ENCODE peak calls at places on chromosomes 7 and 10, in ten cellular contexts. I is pancreas; L is AG09309; K is fibroblast of the aortic adventitia; V is GM06990; F is CD8-positive, alpha-beta memory T cell; X is GM23248; P is tibial nerve; S is choroid plexus epithelial cell; D is body of pancreas. M is an unnamed sample.

GRCh38 chr7:31494421-31494820 is 19.5 kb upstream of the ITPRID1 start:
- DNase-seq in I (no peak), L (no peak), K (no peak), V (no peak), F (no peak), X (no peak), P (no peak), S (no peak), D (no peak), M (no peak)

GRCh38 chr7:5403442-5403841 is 20.2 kb downstream of the TNRC18 start:
- DNase-seq in I (no peak), L (no peak), K (no peak), V (no peak), F (no peak), X (no peak), P (no peak), S (no peak), D (no peak), M (no peak)

GRCh38 chr10:22992075-22992474 is 64.2 kb downstream of the ARMC3 start:
- DNase-seq in I (no peak), L (no peak), K (no peak), V (peak), F (no peak), X (no peak), P (no peak), S (no peak), D (no peak), M (no peak)

GRCh38 chr10:93235686-93236085 is 162.0 kb downstream of the CYP26A1 start:
- DNase-seq in I (no peak), L (peak), K (peak), V (no peak), F (no peak), X (peak), P (no peak), S (peak), D (no peak), M (peak)

GRCh38 chr7:71817931-71818330 is 594.2 kb downstream of the CALN1 start:
- DNase-seq in I (no peak), L (no peak), K (no peak), V (no peak), F (no peak), X (no peak), P (no peak), S (no peak), D (no peak), M (no peak)

GRCh38 chr7:114910787-114911186 is 11.1 kb upstream of the MDFIC start:
- DNase-seq in I (no peak), L (no peak), K (no peak), V (no peak), F (no peak), X (peak), P (no peak), S (peak), D (no peak), M (no peak)

GRCh38 chr7:90298145-90299038 is 22.7 kb downstream of the FAM237B start:
- DNase-seq in I (no peak), L (peak), K (peak), V (no peak), F (no peak), X (peak), P (no peak), S (peak), D (peak), M (peak)

GRCh38 chr7:816751-817671 is 15.3 kb upstream of the SUN1 start:
- DNase-seq in I (peak), L (no peak), K (no peak), V (peak), F (peak), X (peak), P (no peak), S (no peak), D (no peak), M (no peak)

GRCh38 chr7:13990984-13991790 is 1.7 kb upstream of the ETV1 start:
- DNase-seq in I (peak), L (peak), K (peak), V (peak), F (peak), X (peak), P (peak), S (peak), D (peak), M (peak)

GRCh38 chr10:5590816-5591215 is 66.1 kb downstream of the CALML3 start:
- DNase-seq in I (no peak), L (no peak), K (no peak), V (no peak), F (no peak), X (no peak), P (no peak), S (no peak), D (no peak), M (no peak)

GRCh38 chr7:100875356-100875751 is 451 bp downstream of the SRRT start:
- DNase-seq in I (no peak), L (no peak), K (no peak), V (no peak), F (no peak), X (peak), P (no peak), S (no peak), D (peak), M (no peak)

GRCh38 chr10:80168111-80168511 is 35.6 kb downstream of the PLAC9 start:
- DNase-seq in I (no peak), L (no peak), K (no peak), V (no peak), F (no peak), X (no peak), P (no peak), S (no peak), D (no peak), M (no peak)

GRCh38 chr7:89308535-89308934 is 513.0 kb upstream of the TEX47 start:
- DNase-seq in I (no peak), L (no peak), K (no peak), V (no peak), F (no peak), X (no peak), P (no peak), S (no peak), D (no peak), M (no peak)

GRCh38 chr7:68216046-68216445 is 1219.4 kb downstream of the TYW1 start:
- DNase-seq in I (no peak), L (no peak), K (no peak), V (no peak), F (no peak), X (no peak), P (no peak), S (no peak), D (peak), M (no peak)

GRCh38 chr7:139875821-139876241 is 46.8 kb downstream of the TBXAS1 start:
- DNase-seq in I (no peak), L (no peak), K (no peak), V (no peak), F (no peak), X (no peak), P (no peak), S (no peak), D (peak), M (no peak)

GRCh38 chr10:12750526-12751201 is 250.8 kb downstream of the CCDC3 start:
- DNase-seq in I (no peak), L (no peak), K (peak), V (no peak), F (no peak), X (no peak), P (no peak), S (peak), D (no peak), M (no peak)

GRCh38 chr10:43407148-43407575 is 1.8 kb downstream of the HNRNPF start:
- DNase-seq in I (peak), L (no peak), K (peak), V (peak), F (peak), X (peak), P (no peak), S (peak), D (peak), M (no peak)

GRCh38 chr10:19860107-19860506 is 43.9 kb downstream of the PLXDC2 start:
- DNase-seq in I (no peak), L (no peak), K (no peak), V (no peak), F (no peak), X (no peak), P (no peak), S (no peak), D (no peak), M (no peak)

GRCh38 chr10:66931340-66931948 is 5.6 kb downstream of the LRRTM3 start:
- DNase-seq in I (no peak), L (peak), K (peak), V (no peak), F (no peak), X (peak), P (no peak), S (peak), D (no peak), M (peak)

GRCh38 chr7:2956526-2957368 is 86.9 kb downstream of the CARD11 start:
- DNase-seq in I (no peak), L (no peak), K (peak), V (no peak), F (no peak), X (peak), P (no peak), S (peak), D (no peak), M (peak)

GRCh38 chr7:78221961-78222751 is 423.6 kb downstream of the PHTF2 start:
- DNase-seq in I (no peak), L (peak), K (peak), V (no peak), F (no peak), X (peak), P (no peak), S (peak), D (no peak), M (peak)

GRCh38 chr7:55641811-55642210 is 69.5 kb upstream of the VOPP1 start:
- DNase-seq in I (no peak), L (no peak), K (no peak), V (no peak), F (no peak), X (peak), P (no peak), S (peak), D (no peak), M (no peak)

GRCh38 chr7:68697821-68698280 is 900.4 kb upstream of the AUTS2 start:
- DNase-seq in I (no peak), L (no peak), K (no peak), V (no peak), F (no peak), X (no peak), P (no peak), S (peak), D (no peak), M (peak)

GRCh38 chr10:72846225-72846624 is 47.3 kb upstream of the OIT3 start:
- DNase-seq in I (no peak), L (peak), K (peak), V (no peak), F (no peak), X (peak), P (no peak), S (peak), D (no peak), M (peak)

GRCh38 chr10:127148933-127149220 is 47.5 kb downstream of the INSYN2A start:
- DNase-seq in I (no peak), L (peak), K (peak), V (no peak), F (no peak), X (peak), P (no peak), S (peak), D (no peak), M (no peak)

GRCh38 chr10:79103585-79103984 is 34.8 kb downstream of the ZMIZ1 start:
- DNase-seq in I (no peak), L (no peak), K (no peak), V (no peak), F (no peak), X (peak), P (no peak), S (no peak), D (no peak), M (no peak)

GRCh38 chr10:46069771-46070463 is 23.8 kb upstream of the MSMB start:
- DNase-seq in I (no peak), L (no peak), K (no peak), V (no peak), F (no peak), X (no peak), P (no peak), S (no peak), D (no peak), M (no peak)

GRCh38 chr7:157541796-157542668 is 205.2 kb downstream of the DNAJB6 start:
- DNase-seq in I (peak), L (no peak), K (no peak), V (no peak), F (no peak), X (no peak), P (no peak), S (no peak), D (no peak), M (no peak)

GRCh38 chr10:5732141-5732540 is 47.5 kb downstream of the TASOR2 start:
- DNase-seq in I (no peak), L (no peak), K (no peak), V (no peak), F (no peak), X (no peak), P (no peak), S (no peak), D (no peak), M (no peak)

GRCh38 chr7:1567082-1567771 is 2.6 kb downstream of the PSMG3 start:
- DNase-seq in I (no peak), L (no peak), K (peak), V (no peak), F (no peak), X (peak), P (peak), S (peak), D (no peak), M (peak)

GRCh38 chr7:130662426-130662825 is 6.1 kb downstream of the COPG2 start:
- DNase-seq in I (no peak), L (no peak), K (no peak), V (no peak), F (no peak), X (no peak), P (no peak), S (no peak), D (no peak), M (no peak)

GRCh38 chr7:108417926-108418325 is 38.3 kb downstream of the NRCAM start:
- DNase-seq in I (no peak), L (no peak), K (no peak), V (no peak), F (no peak), X (no peak), P (no peak), S (peak), D (no peak), M (no peak)

GRCh38 chr7:149232362-149232761 is 7.1 kb upstream of the ZNF212 start:
- DNase-seq in I (no peak), L (no peak), K (no peak), V (no peak), F (no peak), X (no peak), P (no peak), S (no peak), D (no peak), M (no peak)

GRCh38 chr7:149225656-149226055 is 13.8 kb upstream of the ZNF212 start:
- DNase-seq in I (no peak), L (no peak), K (no peak), V (no peak), F (no peak), X (no peak), P (no peak), S (no peak), D (no peak), M (no peak)

GRCh38 chr7:149228831-149229471 is 10.5 kb upstream of the ZNF212 start:
- DNase-seq in I (no peak), L (no peak), K (no peak), V (no peak), F (no peak), X (no peak), P (no peak), S (peak), D (no peak), M (no peak)

GRCh38 chr7:149226840-149227494 is 12.5 kb upstream of the ZNF212 start:
- DNase-seq in I (no peak), L (no peak), K (no peak), V (no peak), F (no peak), X (peak), P (no peak), S (peak), D (no peak), M (no peak)

GRCh38 chr7:149229526-149229925 is 9.9 kb upstream of the ZNF212 start:
- DNase-seq in I (no peak), L (no peak), K (no peak), V (no peak), F (no peak), X (no peak), P (no peak), S (no peak), D (no peak), M (no peak)
- H3K4me3 ChIP-seq in I (no peak), L (no peak), K (no peak), V (no peak), F (no peak), X (no peak), P (no peak), S (no peak), D (no peak), M (no peak)

GRCh38 chr10:112953075-112953501 is 3.0 kb downstream of the TCF7L2 start:
- DNase-seq in I (peak), L (no peak), K (peak), V (no peak), F (no peak), X (peak), P (no peak), S (peak), D (peak), M (no peak)
- H3K4me3 ChIP-seq in I (peak), L (peak), K (peak), V (no peak), F (no peak), X (peak), P (peak), S (peak), D (peak), M (peak)

GRCh38 chr7:92717982-92718716 is 118.2 kb downstream of the CDK6 start:
- DNase-seq in I (no peak), L (no peak), K (peak), V (peak), F (peak), X (peak), P (peak), S (peak), D (peak), M (no peak)
- H3K4me3 ChIP-seq in I (peak), L (peak), K (peak), V (no peak), F (peak), X (peak), P (peak), S (no peak), D (peak), M (no peak)

DNA sequence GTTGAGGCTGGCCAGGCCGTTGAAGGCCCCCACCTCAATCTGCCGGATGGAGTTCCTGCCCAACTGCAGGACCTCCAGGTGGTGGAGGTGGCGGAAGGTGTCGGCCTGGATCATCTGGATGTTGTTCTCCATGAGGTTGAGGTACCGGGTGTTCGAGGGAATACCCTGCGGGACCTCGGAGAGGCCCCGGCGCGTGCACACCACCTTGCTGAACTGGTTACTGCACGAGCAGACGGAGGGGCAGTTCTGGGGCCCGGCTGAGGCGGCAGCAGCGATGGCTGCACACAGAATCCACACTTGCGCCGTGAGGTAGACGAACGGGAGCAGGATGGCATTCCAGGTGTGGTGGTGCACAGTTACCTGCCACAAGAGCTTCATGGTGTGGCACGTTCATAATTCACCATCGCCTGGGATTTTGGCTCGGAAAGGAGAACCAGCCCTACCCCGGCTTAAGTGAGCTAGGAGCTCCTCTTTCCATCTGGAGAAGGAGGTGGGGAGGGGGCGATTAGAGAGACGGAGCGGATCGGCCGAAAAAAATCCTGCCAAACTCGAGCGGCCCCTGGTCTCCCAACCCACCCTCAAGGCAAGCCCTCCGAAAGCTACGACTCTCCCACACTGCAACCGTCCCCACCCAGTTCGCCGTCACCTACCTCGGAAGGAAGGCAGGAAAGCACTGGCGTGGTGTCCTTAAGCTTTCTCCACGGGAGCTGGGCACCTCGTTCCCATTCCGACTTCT is 806 bp downstream of the LRRC4 start:
- DNase-seq in I (no peak), L (no peak), K (no peak), V (no peak), F (no peak), X (no peak), P (no peak), S (no peak), D (no peak), M (no peak)
- H3K4me3 ChIP-seq in I (no peak), L (no peak), K (no peak), V (peak), F (no peak), X (no peak), P (peak), S (no peak), D (no peak), M (peak)

GRCh38 chr7:151304856-151305255 is 36.8 kb upstream of the NUB1 start:
- DNase-seq in I (no peak), L (no peak), K (no peak), V (no peak), F (no peak), X (peak), P (no peak), S (peak), D (no peak), M (no peak)
- H3K4me3 ChIP-seq in I (no peak), L (no peak), K (no peak), V (no peak), F (no peak), X (no peak), P (no peak), S (peak), D (no peak), M (peak)

M was measured in skeletal muscle cell.